ENCODE peak calls at places on chromosomes 6 and 20, in nine cellular contexts. D, H, M, U, B, A, Z, O and W are unnamed samples. For H3K4me1, the result is how much of the 10 kb centered on the place peaks cover.

GRCh38 chr6:84728602-84729001 is 35.8 kb downstream of the TBX18 start:
- DNase-seq in D (no peak), B (peak), O (no peak), A (no peak), U (no peak), M (peak), H (no peak), Z (peak), W (no peak)

GRCh38 chr6:3648724-3649123 is 102.8 kb downstream of the PXDC1 start:
- DNase-seq in Z (no peak), B (no peak), U (no peak), M (no peak), H (no peak), A (no peak), D (no peak), O (no peak), W (no peak)

GRCh38 chr20:16049478-16050093 is 523.7 kb downstream of the KIF16B start:
- DNase-seq in O (no peak), Z (no peak), U (no peak), H (no peak), B (no peak), A (no peak), D (no peak), M (no peak), W (no peak)

GRCh38 chr6:41021832-41022231 is 17.2 kb downstream of the UNC5CL start:
- DNase-seq in U (no peak), H (peak), A (no peak), Z (peak), B (peak), M (peak), D (no peak), O (peak), W (peak)

GRCh38 chr6:142262231-142262630 is 39.6 kb upstream of the ADGRG6 start:
- DNase-seq in A (no peak), U (no peak), B (no peak), H (no peak), D (no peak), Z (no peak), M (no peak), O (no peak), W (no peak)

GRCh38 chr6:1325471-1326309 is 13.8 kb downstream of the FOXQ1 start:
- DNase-seq in H (no peak), B (peak), O (no peak), D (no peak), M (no peak), U (no peak), Z (peak), A (no peak), W (no peak)

GRCh38 chr6:113632220-113632864 is 224.8 kb upstream of the MARCKS start:
- DNase-seq in D (peak), B (peak), Z (peak), M (no peak), U (no peak), A (no peak), O (peak), H (peak), W (peak)

GRCh38 chr6:10449751-10450150 is 34.9 kb upstream of the TFAP2A start:
- DNase-seq in A (no peak), M (no peak), Z (no peak), U (no peak), D (no peak), O (no peak), H (no peak), B (no peak), W (no peak)

GRCh38 chr6:7468382-7469081 is 72.9 kb upstream of the DSP start:
- DNase-seq in D (no peak), B (peak), Z (peak), U (no peak), H (peak), O (peak), M (peak), A (peak), W (no peak)

GRCh38 chr6:56595490-56596122 is 47.1 kb downstream of the DST start:
- DNase-seq in O (peak), D (peak), U (no peak), M (peak), B (peak), H (peak), Z (peak), A (peak), W (peak)

GRCh38 chr6:81606965-81607381 is 145.5 kb downstream of the TENT5A start:
- DNase-seq in U (no peak), D (no peak), O (no peak), B (peak), Z (no peak), M (no peak), H (no peak), A (no peak), W (no peak)

GRCh38 chr6:145844933-145845531 is 30.4 kb upstream of the FBXO30 start:
- DNase-seq in U (no peak), O (no peak), D (no peak), M (no peak), B (peak), A (no peak), Z (no peak), H (no peak), W (no peak)

GRCh38 chr6:155186052-155186658 is 77.7 kb upstream of the CLDN20 start:
- DNase-seq in Z (peak), U (no peak), M (no peak), D (no peak), O (no peak), B (peak), H (no peak), A (no peak), W (no peak)

GRCh38 chr6:143252961-143253360 is 192.3 kb downstream of the AIG1 start:
- DNase-seq in D (no peak), H (no peak), O (no peak), Z (no peak), U (no peak), B (no peak), M (no peak), A (no peak), W (no peak)

GRCh38 chr6:84731901-84732300 is 32.5 kb downstream of the TBX18 start:
- DNase-seq in U (no peak), Z (no peak), A (no peak), B (no peak), M (no peak), D (no peak), O (no peak), H (no peak), W (no peak)

DNA sequence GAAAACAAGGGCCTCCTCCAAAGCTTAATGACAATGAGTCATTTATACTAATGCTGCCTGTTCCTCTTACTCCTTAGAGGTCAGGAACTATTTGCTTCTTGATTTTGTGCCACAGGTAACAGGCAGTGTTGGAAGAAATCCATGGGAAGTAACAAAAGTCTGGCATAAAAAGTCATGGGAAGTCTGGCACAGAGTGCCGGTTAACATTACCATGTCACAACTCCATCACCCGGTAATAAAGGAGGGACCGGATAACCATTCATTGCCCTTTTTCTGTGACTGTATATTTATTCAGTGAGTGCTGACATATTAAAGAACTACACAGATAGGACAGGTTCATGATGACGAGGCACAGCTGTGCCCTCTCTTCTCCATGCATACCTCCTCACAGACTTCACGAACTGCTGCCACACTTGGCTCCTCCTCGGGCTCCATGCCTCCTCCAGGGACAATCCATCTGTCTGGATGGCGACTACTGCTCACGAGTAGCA is 50.9 kb downstream of the NUDT3 start:
- DNase-seq in A (peak), M (no peak), O (no peak), H (no peak), D (no peak), Z (peak), B (peak), U (no peak), W (no peak)
- H3K4me1 ChIP-seq in A (under half), M (under half), O (under half), H (under half), D (under half), Z (under half), B (under half), U (under half), W (under half)

DNA sequence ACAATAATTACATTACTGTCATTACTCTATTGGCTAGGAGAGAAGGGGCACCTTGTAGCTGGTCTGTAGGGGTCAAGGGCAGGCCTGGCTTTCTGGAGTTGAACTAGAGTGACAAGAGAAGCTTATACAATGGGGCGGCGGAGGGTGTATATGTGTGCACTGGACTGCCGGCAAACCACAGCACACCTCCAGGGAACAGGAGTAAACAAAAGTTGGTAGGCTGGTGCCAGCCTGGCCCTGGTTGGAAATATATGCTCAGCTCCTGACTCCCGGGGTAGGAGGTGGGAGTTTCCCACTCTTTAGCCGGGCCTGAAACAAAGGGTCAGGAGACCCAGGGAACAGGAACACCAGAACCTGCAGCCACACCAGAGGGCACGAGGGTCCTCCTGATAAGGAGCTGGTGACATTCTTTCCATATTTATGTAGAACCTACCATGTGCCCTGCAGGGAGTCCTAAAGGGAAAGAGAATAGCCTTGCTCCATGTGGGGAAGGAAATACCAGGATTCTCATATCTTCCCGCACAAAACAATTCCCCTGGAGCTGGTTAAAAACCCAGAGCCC is 5.1 kb downstream of the C6orf132 start:
- DNase-seq in M (peak), B (no peak), D (no peak), O (no peak), A (no peak), U (no peak), H (no peak), Z (no peak), W (peak)
- H3K4me3 ChIP-seq in M (no peak), B (peak), D (no peak), O (no peak), A (no peak), U (no peak), H (no peak), Z (peak), W (no peak)

GRCh38 chr6:147167576-147168461 is 36.4 kb upstream of the STXBP5 start:
- DNase-seq in D (no peak), O (no peak), U (no peak), A (no peak), M (no peak), H (no peak), Z (no peak), B (peak), W (no peak)

GRCh38 chr6:147170269-147170668 is 33.9 kb upstream of the STXBP5 start:
- DNase-seq in Z (peak), M (no peak), U (no peak), D (no peak), A (no peak), O (no peak), H (no peak), B (peak), W (no peak)

GRCh38 chr6:147169529-147169928 is 34.7 kb upstream of the STXBP5 start:
- DNase-seq in B (no peak), O (no peak), Z (no peak), D (no peak), A (no peak), M (no peak), H (no peak), U (no peak), W (no peak)

GRCh38 chr6:147166360-147166944 is 37.8 kb upstream of the STXBP5 start:
- DNase-seq in U (no peak), D (no peak), H (no peak), A (no peak), O (no peak), Z (peak), B (no peak), M (peak), W (no peak)

GRCh38 chr6:147167009-147167408 is 37.2 kb upstream of the STXBP5 start:
- DNase-seq in B (peak), U (no peak), A (no peak), M (no peak), O (no peak), H (no peak), D (no peak), Z (no peak), W (no peak)
- H3K27ac ChIP-seq in B (no peak), U (no peak), A (no peak), M (peak), O (no peak), H (no peak), D (no peak), Z (no peak), W (no peak)

GRCh38 chr6:144352310-144352709 is 67.2 kb downstream of the UTRN start:
- DNase-seq in D (no peak), U (no peak), H (no peak), M (no peak), Z (no peak), B (no peak), A (no peak), O (no peak), W (no peak)
- H3K4me1 ChIP-seq in D (under half), U (half or more), H (under half), M (under half), Z (under half), B (under half), A (under half), O (under half), W (under half)

DNA sequence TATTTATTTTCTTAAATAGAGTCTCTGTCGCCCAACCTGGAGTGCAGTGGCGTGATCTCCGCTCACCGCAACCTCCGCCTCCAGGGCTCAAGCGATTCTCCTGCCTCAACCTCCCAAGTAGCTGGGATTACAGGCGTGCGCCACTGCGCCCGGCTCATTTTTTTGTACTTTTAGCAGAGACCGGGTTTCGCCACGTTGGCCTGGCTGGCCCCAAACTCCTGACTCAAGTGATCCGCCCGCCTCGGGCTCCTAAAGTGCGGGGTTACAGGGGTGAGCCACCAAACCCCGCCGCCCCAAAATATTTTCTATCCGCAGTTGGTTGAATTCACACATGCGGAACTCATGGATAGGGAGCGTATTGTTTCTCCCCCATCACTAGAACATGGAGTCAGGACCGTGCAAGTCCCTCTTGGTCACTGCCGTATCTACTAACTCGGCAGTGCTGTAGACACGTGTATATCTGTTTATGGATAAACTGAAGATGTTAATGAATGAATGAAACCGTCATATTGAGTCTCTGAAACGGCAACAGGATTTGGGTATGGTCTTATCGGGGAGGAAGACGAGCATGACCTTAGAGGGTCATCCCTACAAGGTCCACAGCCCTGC is 904 bp downstream of the MKKS start:
- DNase-seq in H (no peak), A (no peak), U (no peak), M (peak), B (peak), Z (peak), D (no peak), O (no peak), W (no peak)
- H3K4me3 ChIP-seq in H (peak), A (peak), U (peak), M (peak), B (peak), Z (peak), D (peak), O (peak), W (peak)

DNA sequence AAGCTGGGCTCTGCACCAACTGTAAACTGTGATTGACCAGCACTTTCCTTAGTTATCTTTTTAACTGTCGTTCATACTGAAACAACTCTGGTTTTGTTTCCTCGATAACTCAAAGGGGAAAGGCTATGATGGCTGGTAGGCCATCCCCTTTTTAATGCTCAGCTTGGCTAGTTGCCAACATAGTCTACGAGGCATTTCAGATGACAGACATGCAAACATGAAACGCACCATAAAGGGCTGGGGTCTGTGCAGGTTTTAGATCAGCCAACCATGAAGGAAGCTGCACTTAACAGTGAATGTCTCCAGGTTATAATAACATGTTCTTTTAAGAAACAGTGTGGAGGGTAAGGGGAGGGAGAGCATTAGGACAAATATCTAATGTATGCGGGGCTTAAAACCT is 497.0 kb upstream of the ARID1B start:
- DNase-seq in O (no peak), A (no peak), Z (no peak), U (no peak), M (peak), D (peak), B (no peak), H (no peak), W (no peak)
- H3K27ac ChIP-seq in O (no peak), A (no peak), Z (no peak), U (no peak), M (no peak), D (peak), B (no peak), H (no peak), W (no peak)

DNA sequence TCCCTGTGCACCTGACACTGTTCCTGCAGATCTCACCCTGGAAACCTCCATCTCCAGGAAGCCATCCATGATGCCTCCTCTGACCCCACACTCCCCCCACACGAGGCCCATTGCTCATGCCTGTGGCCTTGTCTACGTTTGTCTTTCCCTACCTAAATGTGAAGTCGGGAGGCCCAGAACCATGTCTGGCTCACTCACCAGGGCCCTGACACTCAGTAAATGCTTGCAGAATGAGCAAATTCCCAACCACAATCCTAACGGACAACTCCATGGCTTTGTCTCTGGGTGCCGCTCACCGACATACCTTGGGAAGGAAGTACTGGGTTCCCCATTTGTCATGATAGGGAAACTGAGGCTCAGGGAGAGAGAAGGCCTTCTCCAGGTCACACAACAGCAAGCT is 7.3 kb downstream of the PEDS1 start:
- DNase-seq in D (no peak), Z (no peak), O (no peak), A (no peak), B (no peak), H (no peak), M (no peak), U (no peak), W (no peak)
- H3K4me1 ChIP-seq in D (under half), Z (half or more), O (under half), A (under half), B (under half), H (under half), M (under half), U (under half), W (under half)

GRCh38 chr6:106014930-106015329 is 71.2 kb upstream of the PRDM1 start:
- DNase-seq in U (no peak), D (no peak), Z (no peak), H (no peak), B (no peak), M (no peak), O (no peak), A (no peak), W (no peak)
- H3K4me3 ChIP-seq in U (no peak), D (no peak), Z (no peak), H (no peak), B (no peak), M (no peak), O (no peak), A (no peak), W (no peak)